ENCODE peak calls at places on chromosomes 1 and 21, in seven cellular contexts. E is SK-N-SH, X is H1, O is GM12878, Q is HCT116, M is K562, J is HepG2. T is an unnamed sample.
A peak's percentile ranks its signal among the peaks of the same experiment; 100 is the strongest.

GRCh38 chr21:23951251-23951650 is 1656.0 kb downstream of the MRPL39 start:
- DNase-seq in E (no peak), X (no peak), O (no peak), Q (no peak), M (no peak), J (no peak), T (no peak)

GRCh38 chr1:212475151-212475550 is 42.4 kb downstream of the NENF start:
- DNase-seq in E (no peak), X (no peak), O (no peak), Q (no peak), M (no peak), J (no peak), T (no peak)

GRCh38 chr1:23529146-23530088 is 1.6 kb downstream of the E2F2 start:
- DNase-seq in E (peak; percentile 51), X (no peak), O (no peak), Q (no peak), M (peak; percentile 70), J (no peak), T (no peak)

GRCh38 chr1:20476260-20477038 is 9.6 kb downstream of the CAMK2N1 start:
- DNase-seq in E (peak; percentile 92), X (no peak), O (no peak), Q (no peak), M (peak; percentile 73), J (peak; percentile 93), T (no peak)

GRCh38 chr21:44948426-44949120 is 8.7 kb downstream of the SLX9 start:
- DNase-seq in E (no peak), X (no peak), O (no peak), Q (no peak), M (no peak), J (no peak), T (no peak)

GRCh38 chr21:39483917-39484316 is 32.1 kb downstream of the SH3BGR start:
- DNase-seq in E (no peak), X (no peak), O (no peak), Q (no peak), M (no peak), J (no peak), T (no peak)

GRCh38 chr1:6267686-6268281 is 6.9 kb upstream of the GPR153 start:
- DNase-seq in E (no peak), X (no peak), O (no peak), Q (no peak), M (no peak), J (no peak), T (no peak)

GRCh38 chr21:36466061-36466511 is 13.8 kb downstream of the CLDN14 start:
- DNase-seq in E (no peak), X (no peak), O (no peak), Q (no peak), M (no peak), J (no peak), T (no peak)

GRCh38 chr1:107609808-107610207 is 355.2 kb downstream of the VAV3 start:
- DNase-seq in E (no peak), X (no peak), O (no peak), Q (no peak), M (no peak), J (no peak), T (no peak)

GRCh38 chr1:245070836-245071615 is 83.8 kb upstream of the KIF26B start:
- DNase-seq in E (no peak), X (no peak), O (no peak), Q (no peak), M (no peak), J (no peak), T (no peak)

GRCh38 chr1:85445906-85446305 is 19.1 kb downstream of the DDAH1 start:
- DNase-seq in E (no peak), X (no peak), O (no peak), Q (no peak), M (no peak), J (no peak), T (no peak)

GRCh38 chr21:35232545-35233176 is 183.6 kb upstream of the RUNX1 start:
- DNase-seq in E (no peak), X (no peak), O (no peak), Q (peak; percentile 88), M (peak; percentile 59), J (peak; percentile 31), T (peak; percentile 22)

GRCh38 chr1:37347104-37347503 is 127.3 kb upstream of the ZC3H12A start:
- DNase-seq in E (no peak), X (no peak), O (no peak), Q (no peak), M (no peak), J (no peak), T (no peak)

GRCh38 chr1:70090875-70091274 is 114.5 kb downstream of the LRRC40 start:
- DNase-seq in E (no peak), X (no peak), O (no peak), Q (no peak), M (no peak), J (no peak), T (no peak)

GRCh38 chr1:78688701-78689100 is 39.1 kb downstream of the IFI44 start:
- DNase-seq in E (peak; percentile 14), X (no peak), O (no peak), Q (no peak), M (no peak), J (no peak), T (no peak)

GRCh38 chr1:237032029-237032428 is 10.0 kb upstream of the RYR2 start:
- DNase-seq in E (no peak), X (peak; percentile 49), O (peak; percentile 1), Q (no peak), M (no peak), J (no peak), T (peak; percentile 94)

GRCh38 chr1:78577257-78578100 is 42.8 kb upstream of the IFI44L start:
- DNase-seq in E (peak; percentile 9), X (no peak), O (no peak), Q (no peak), M (no peak), J (no peak), T (no peak)

GRCh38 chr1:20185834-20186782 is at the start of the genes PLA2G2C and UBXN10:
- DNase-seq in E (peak; percentile 61), X (no peak), O (no peak), Q (no peak), M (peak; percentile 94), J (peak; percentile 13), T (no peak)

GRCh38 chr1:118317836-118318614 is 133.0 kb upstream of the SPAG17 start:
- DNase-seq in E (no peak), X (no peak), O (no peak), Q (no peak), M (no peak), J (no peak), T (no peak)

GRCh38 chr1:36125129-36125991 is at the start of gene COL8A2:
- DNase-seq in E (peak; percentile 88), X (no peak), O (no peak), Q (no peak), M (no peak), J (no peak), T (no peak)

GRCh38 chr1:243575070-243575469 is 275.0 kb downstream of the AKT3 start:
- DNase-seq in E (no peak), X (no peak), O (no peak), Q (no peak), M (no peak), J (no peak), T (no peak)

GRCh38 chr21:44475266-44475665 is 20.0 kb downstream of the LRRC3 start:
- DNase-seq in E (no peak), X (no peak), O (no peak), Q (no peak), M (no peak), J (no peak), T (no peak)

GRCh38 chr1:116958110-116958509 is 43.5 kb upstream of the CD101 start:
- DNase-seq in E (no peak), X (no peak), O (no peak), Q (no peak), M (no peak), J (no peak), T (no peak)

GRCh38 chr1:156584813-156585212 is 5.3 kb downstream of the TTC24 start:
- DNase-seq in E (peak; percentile 65), X (no peak), O (no peak), Q (no peak), M (peak; percentile 63), J (peak; percentile 28), T (no peak)

GRCh38 chr1:198416276-198416675 is 124.2 kb downstream of the ATP6V1G3 start:
- DNase-seq in E (no peak), X (no peak), O (no peak), Q (no peak), M (no peak), J (no peak), T (no peak)

GRCh38 chr1:1435911-1436633 is 582 bp downstream of the VWA1 start:
- DNase-seq in E (peak; percentile 56), X (no peak), O (no peak), Q (no peak), M (peak; percentile 15), J (no peak), T (no peak)

GRCh38 chr1:14340244-14340800 is 258.2 kb upstream of the KAZN start:
- DNase-seq in E (no peak), X (no peak), O (no peak), Q (no peak), M (no peak), J (no peak), T (no peak)

DNA sequence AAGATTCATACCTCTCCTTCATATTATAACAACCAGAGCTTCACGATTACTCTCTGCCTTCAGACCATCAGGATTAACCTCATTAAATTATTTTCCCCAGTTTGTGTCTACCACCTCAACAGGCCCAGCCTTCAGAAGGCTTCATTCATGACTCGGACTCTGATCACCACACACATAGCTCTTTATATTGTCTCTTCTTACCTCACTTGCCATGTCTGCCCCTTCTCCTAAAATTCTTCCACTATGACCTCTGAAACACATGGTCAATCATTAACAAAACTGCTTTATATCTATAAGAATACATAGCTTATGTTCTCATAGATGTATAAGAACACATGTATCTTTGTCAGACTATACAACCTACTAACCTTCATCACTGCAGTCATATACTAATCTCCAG is 79.8 kb downstream of the USP1 start:
- DNase-seq in E (no peak), X (no peak), O (no peak), Q (no peak), M (no peak), J (peak; percentile 95), T (no peak)
- TF ChIP-seq YY1 in E (no peak), X (no peak), O (no peak), Q (no peak), M (no peak), J (no peak), T (no peak)

DNA sequence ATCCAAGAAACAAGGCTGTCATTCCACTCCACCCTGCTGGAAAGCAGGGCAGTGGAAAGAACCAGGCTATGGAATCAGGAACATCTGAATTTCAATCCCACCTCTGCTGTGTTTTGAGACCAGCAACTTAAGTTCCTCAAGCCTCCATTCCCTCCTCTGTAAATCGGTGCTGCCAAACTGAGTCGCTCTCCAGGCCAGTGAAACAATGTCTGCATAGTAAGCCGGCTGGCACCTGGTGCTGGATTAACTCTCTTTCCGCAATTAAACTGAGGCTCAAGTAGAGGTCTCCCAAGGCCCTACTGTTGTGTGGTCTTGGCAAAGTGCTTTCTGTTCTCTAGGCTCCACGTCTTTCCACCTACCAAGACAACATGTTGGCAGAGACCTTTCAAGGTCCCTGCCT is 65.3 kb downstream of the SSBP3 start:
- DNase-seq in E (no peak), X (no peak), O (no peak), Q (no peak), M (no peak), J (no peak), T (no peak)
- H3K4me1 ChIP-seq in E (peaks cover 6% of the 10 kb centered on the region), X (peaks cover 23% of the 10 kb centered on the region), O (no peaks in the 10 kb centered on the region), Q (peaks cover under 1% of the 10 kb centered on the region), M (no peaks in the 10 kb centered on the region), J (peaks cover 13% of the 10 kb centered on the region), T (peaks cover 44% of the 10 kb centered on the region)

GRCh38 chr1:39977202-39977601 is 22.3 kb downstream of the MFSD2A start:
- DNase-seq in E (no peak), X (no peak), O (no peak), Q (no peak), M (no peak), J (no peak), T (no peak)
- TF ChIP-seq YY1 in E (no peak), X (no peak), O (no peak), Q (no peak), M (no peak), J (no peak), T (no peak)

GRCh38 chr1:185788386-185788785 is 54.2 kb downstream of the HMCN1 start:
- DNase-seq in E (no peak), X (no peak), O (no peak), Q (no peak), M (no peak), J (no peak), T (no peak)
- H3K4me1 ChIP-seq in E (peaks cover 29% of the 10 kb centered on the region), X (no peaks in the 10 kb centered on the region), O (no peaks in the 10 kb centered on the region), Q (no peaks in the 10 kb centered on the region), M (no peaks in the 10 kb centered on the region), J (no peaks in the 10 kb centered on the region), T (no peaks in the 10 kb centered on the region)

T was measured in NT2/D1.